ENCODE peak calls at places on chromosome 11, in five cellular contexts. N is uterus, Z is hepatocyte, G is heart left ventricle, H is neural progenitor cell. L is an unnamed sample. For H3K36me3, the result is how much of the 10 kb centered on the place peaks cover.

GRCh38 chr11:115132829-115133228 is 371.4 kb downstream of the CADM1 start:
- DNase-seq in H (no peak), Z (peak), N (no peak), G (no peak), L (no peak)

GRCh38 chr11:3146612-3147256 is 18.4 kb downstream of the OSBPL5 start:
- DNase-seq in G (no peak), H (no peak), N (no peak), Z (no peak), L (no peak)

GRCh38 chr11:121473064-121473777 is 20.5 kb upstream of the SORL1-AS1 start:
- DNase-seq in H (no peak), G (no peak), Z (no peak), N (no peak), L (no peak)

GRCh38 chr11:71489311-71490043 is 36.5 kb downstream of the NADSYN1 start:
- DNase-seq in Z (no peak), N (no peak), H (no peak), G (no peak), L (no peak)

GRCh38 chr11:85844439-85845051 is 10.6 kb upstream of the CCDC83 start:
- DNase-seq in H (no peak), N (no peak), Z (peak), G (no peak), L (no peak)

GRCh38 chr11:121672630-121673487 is 220.1 kb upstream of the SORL1-AS1 start:
- DNase-seq in H (no peak), N (no peak), Z (peak), G (peak), L (peak)

GRCh38 chr11:34234086-34234740 is 123.6 kb downstream of the ABTB2 start:
- DNase-seq in G (no peak), N (no peak), Z (peak), H (peak), L (no peak)

GRCh38 chr11:34342008-34342533 is 15.7 kb downstream of the ABTB2 start:
- DNase-seq in Z (peak), G (peak), H (peak), N (no peak), L (peak)

GRCh38 chr11:89736566-89736965 is 26.5 kb downstream of the TRIM77 start:
- DNase-seq in N (no peak), Z (no peak), H (no peak), G (no peak), L (no peak)

GRCh38 chr11:43810929-43811596 is 69.6 kb upstream of the ALKBH3 start:
- DNase-seq in G (no peak), H (no peak), N (no peak), Z (no peak), L (no peak)

GRCh38 chr11:120129570-120129969 is 8.3 kb downstream of the TRIM29 start:
- DNase-seq in N (no peak), G (no peak), Z (no peak), H (no peak), L (peak)

GRCh38 chr11:58059011-58059358 is 28.2 kb downstream of the OR6Q1 start:
- DNase-seq in H (peak), Z (peak), G (no peak), N (no peak), L (no peak)

GRCh38 chr11:19474954-19475811 is 234.4 kb upstream of the E2F8 start:
- DNase-seq in Z (no peak), G (no peak), H (peak), N (no peak), L (no peak)

GRCh38 chr11:55726715-55727324 is 46.4 kb upstream of the OR5D13 start:
- DNase-seq in N (no peak), H (no peak), G (no peak), Z (no peak), L (no peak)

GRCh38 chr11:91731051-91731450 is 493.6 kb upstream of the FAT3 start:
- DNase-seq in H (no peak), G (no peak), N (no peak), Z (no peak), L (no peak)

GRCh38 chr11:66626382-66626781 is 10.0 kb downstream of the RBM14 start:
- DNase-seq in Z (no peak), G (no peak), H (no peak), N (no peak), L (no peak)

GRCh38 chr11:102914238-102915043 is 39.7 kb upstream of the MMP12 start:
- DNase-seq in Z (peak), H (peak), G (no peak), N (no peak), L (no peak)

GRCh38 chr11:116888884-116889549 is 51.6 kb upstream of the APOA1 start:
- DNase-seq in H (no peak), G (no peak), N (no peak), Z (no peak), L (no peak)

GRCh38 chr11:44191322-44192014 is 96.0 kb downstream of the EXT2 start:
- DNase-seq in Z (no peak), G (no peak), N (no peak), H (peak), L (no peak)

GRCh38 chr11:103581680-103582265 is 454.7 kb upstream of the DDI1 start:
- DNase-seq in G (no peak), N (no peak), Z (peak), H (peak), L (no peak)

GRCh38 chr11:69609351-69609750 is 31.6 kb upstream of the CCND1 start:
- DNase-seq in H (no peak), N (no peak), G (no peak), Z (no peak), L (no peak)

GRCh38 chr11:33742249-33742851 is 6.1 kb upstream of the CD59 start:
- DNase-seq in Z (no peak), H (no peak), N (no peak), G (no peak), L (no peak)

GRCh38 chr11:100876826-100877545 is 189.9 kb downstream of the ARHGAP42 start:
- DNase-seq in Z (peak), H (no peak), G (peak), N (no peak), L (no peak)

GRCh38 chr11:45798793-45799441 is 6.0 kb upstream of the SLC35C1 start:
- DNase-seq in H (no peak), Z (peak), N (no peak), G (no peak), L (no peak)

GRCh38 chr11:70736937-70737640 is 338.8 kb downstream of the CTTN start:
- DNase-seq in G (no peak), H (no peak), Z (no peak), N (no peak), L (no peak)

GRCh38 chr11:65887723-65888162 is 528 bp downstream of the FIBP start:
- DNase-seq in G (no peak), N (no peak), Z (no peak), H (no peak), L (no peak)

GRCh38 chr11:118200901-118201680 is 23.7 kb downstream of the JAML start:
- DNase-seq in N (no peak), H (no peak), G (no peak), Z (no peak), L (no peak)

GRCh38 chr11:24234822-24235508 is 261.9 kb upstream of the LUZP2 start:
- DNase-seq in N (no peak), H (peak), Z (peak), G (no peak), L (no peak)

GRCh38 chr11:122168218-122168617 is 52.2 kb upstream of the BLID start:
- DNase-seq in H (no peak), Z (no peak), G (no peak), N (no peak), L (no peak)

GRCh38 chr11:2121227-2122130 is 17.7 kb downstream of the IGF2 start:
- DNase-seq in Z (no peak), G (no peak), H (no peak), N (no peak), L (no peak)

GRCh38 chr11:65695459-65696241 is 16.4 kb upstream of the KAT5 start:
- DNase-seq in N (no peak), G (peak), H (no peak), Z (peak), L (no peak)

DNA sequence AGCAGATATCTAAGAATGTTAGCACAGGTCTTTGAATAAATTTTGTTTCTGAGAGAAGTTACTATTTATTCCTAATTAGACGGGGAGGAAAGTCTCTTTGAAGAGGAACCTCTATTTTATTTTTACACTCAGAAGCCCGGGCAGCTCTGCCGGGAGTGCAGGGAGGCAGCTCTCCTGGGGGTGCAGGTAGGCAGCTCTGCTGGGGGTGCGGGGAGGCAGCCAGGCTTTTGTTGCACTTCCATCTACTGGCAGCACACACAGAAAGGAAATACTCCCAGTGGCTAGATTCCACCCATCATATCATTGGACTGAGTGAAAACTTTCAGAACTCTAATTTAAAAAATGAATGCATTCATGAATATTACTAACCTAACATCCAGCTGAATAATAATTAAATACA is 24.6 kb downstream of the OR10A6 start:
- DNase-seq in N (no peak), H (no peak), Z (no peak), G (no peak), L (no peak)
- H3K4me3 ChIP-seq in N (no peak), H (no peak), Z (no peak), G (no peak), L (no peak)

GRCh38 chr11:113387605-113388211 is at the start of gene ANKK1:
- DNase-seq in G (no peak), N (no peak), Z (peak), H (peak), L (no peak)

GRCh38 chr11:113382121-113382520 is 5.5 kb upstream of the ANKK1 start:
- DNase-seq in G (no peak), N (no peak), H (no peak), Z (no peak), L (no peak)

GRCh38 chr11:113386866-113387265 is 713 bp upstream of the ANKK1 start:
- DNase-seq in N (no peak), H (no peak), G (no peak), Z (no peak), L (no peak)

GRCh38 chr11:113385749-113386148 is 1.8 kb upstream of the ANKK1 start:
- DNase-seq in N (no peak), G (no peak), Z (no peak), H (no peak), L (no peak)

DNA sequence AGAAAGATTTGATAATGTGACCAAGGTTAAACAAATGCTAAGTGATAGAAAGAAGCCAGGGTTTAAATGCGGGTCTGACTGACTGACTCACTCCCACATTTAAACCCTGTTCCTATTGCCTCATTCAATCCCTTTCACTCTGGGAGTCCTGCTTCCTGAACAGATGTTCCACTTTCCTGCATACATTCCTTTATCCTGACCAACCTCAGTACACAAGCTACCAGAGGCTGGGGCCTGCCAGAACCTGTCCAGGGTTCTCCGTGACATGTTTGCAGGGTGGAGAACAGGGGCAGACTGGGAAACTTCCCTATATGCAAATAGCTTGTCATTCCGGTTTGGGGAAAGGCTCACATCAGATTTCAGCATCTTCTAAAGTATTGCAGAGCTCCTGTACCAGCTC is 3.0 kb upstream of the ANKK1 start:
- DNase-seq in G (no peak), Z (peak), H (no peak), N (no peak), L (no peak)
- H3K27ac ChIP-seq in G (no peak), Z (peak), H (no peak), N (no peak), L (no peak)

GRCh38 chr11:73406131-73406530 is 29.9 kb downstream of the RELT start:
- DNase-seq in N (no peak), H (no peak), Z (no peak), G (no peak), L (no peak)
- H3K36me3 ChIP-seq in N (under half), H (under half), Z (under half), G (under half), L (half or more)

GRCh38 chr11:27153136-27153535 is 112.5 kb downstream of the BBOX1 start:
- DNase-seq in G (no peak), N (no peak), H (no peak), Z (no peak), L (no peak)

GRCh38 chr11:27161071-27161470 is 120.5 kb downstream of the BBOX1 start:
- DNase-seq in Z (no peak), N (no peak), H (no peak), G (no peak), L (no peak)

GRCh38 chr11:27162237-27162636 is 121.6 kb downstream of the BBOX1 start:
- DNase-seq in G (no peak), N (no peak), H (no peak), Z (no peak), L (no peak)

DNA sequence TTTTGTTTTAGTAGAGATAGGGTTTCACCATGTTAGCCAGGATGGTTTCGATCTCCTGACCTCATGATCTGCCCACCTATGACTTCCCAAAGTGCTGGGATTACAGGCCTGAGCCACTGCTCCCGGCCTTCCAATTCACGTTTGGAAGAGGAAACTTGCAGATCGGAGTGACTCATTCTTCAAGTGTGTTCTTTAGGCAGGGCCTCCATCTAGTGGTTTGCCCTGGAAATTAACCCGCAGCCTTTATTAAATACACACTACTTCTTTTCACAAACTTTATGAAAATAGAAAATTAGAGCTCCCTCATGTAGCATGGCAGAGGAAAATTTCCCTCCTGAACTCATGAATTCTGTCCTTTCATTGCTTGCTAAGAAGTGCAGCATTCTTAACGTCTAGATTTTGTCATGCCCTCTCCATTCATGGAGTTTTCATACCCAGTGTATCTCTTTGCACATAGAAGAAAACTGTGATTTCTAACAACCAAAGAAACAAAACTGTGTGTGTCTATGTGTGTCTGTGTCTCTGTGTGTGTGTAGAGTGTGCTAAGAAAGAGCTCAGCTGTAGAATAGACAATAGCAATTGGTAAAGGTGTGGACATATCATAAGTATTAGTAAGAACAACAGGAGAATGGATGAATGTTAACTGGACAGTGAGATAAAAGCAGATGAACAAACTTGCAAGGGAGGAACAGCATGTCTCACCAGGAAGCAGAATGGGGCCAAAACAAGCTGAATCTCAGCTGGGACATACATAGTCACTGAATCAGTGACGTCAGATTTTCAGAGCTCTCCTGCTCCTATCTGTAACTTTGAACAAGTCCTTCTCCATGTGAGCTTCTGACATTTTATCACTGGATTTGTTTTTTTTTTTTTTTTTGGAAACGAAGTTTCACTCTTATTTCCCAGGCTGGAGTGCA is 118.4 kb downstream of the BBOX1 start:
- DNase-seq in N (peak), H (peak), G (peak), Z (peak), L (peak)
- H3K4me3 ChIP-seq in N (no peak), H (no peak), G (no peak), Z (no peak), L (no peak)

GRCh38 chr11:559712-560304 is 730 bp downstream of the LMNTD2 start:
- DNase-seq in H (no peak), Z (no peak), N (no peak), G (no peak), L (no peak)
- H3K27ac ChIP-seq in H (no peak), Z (peak), N (no peak), G (peak), L (no peak)

GRCh38 chr11:36452231-36452630 is 57.8 kb downstream of the TRAF6 start:
- DNase-seq in G (no peak), H (no peak), N (no peak), Z (no peak), L (no peak)
- H3K36me3 ChIP-seq in G (under half), H (under half), N (under half), Z (under half), L (under half)

GRCh38 chr11:96263361-96263763 is 79.6 kb downstream of the MAML2 start:
- DNase-seq in N (no peak), G (no peak), H (no peak), Z (no peak), L (no peak)
- H3K4me3 ChIP-seq in N (no peak), G (no peak), H (no peak), Z (no peak), L (no peak)

DNA sequence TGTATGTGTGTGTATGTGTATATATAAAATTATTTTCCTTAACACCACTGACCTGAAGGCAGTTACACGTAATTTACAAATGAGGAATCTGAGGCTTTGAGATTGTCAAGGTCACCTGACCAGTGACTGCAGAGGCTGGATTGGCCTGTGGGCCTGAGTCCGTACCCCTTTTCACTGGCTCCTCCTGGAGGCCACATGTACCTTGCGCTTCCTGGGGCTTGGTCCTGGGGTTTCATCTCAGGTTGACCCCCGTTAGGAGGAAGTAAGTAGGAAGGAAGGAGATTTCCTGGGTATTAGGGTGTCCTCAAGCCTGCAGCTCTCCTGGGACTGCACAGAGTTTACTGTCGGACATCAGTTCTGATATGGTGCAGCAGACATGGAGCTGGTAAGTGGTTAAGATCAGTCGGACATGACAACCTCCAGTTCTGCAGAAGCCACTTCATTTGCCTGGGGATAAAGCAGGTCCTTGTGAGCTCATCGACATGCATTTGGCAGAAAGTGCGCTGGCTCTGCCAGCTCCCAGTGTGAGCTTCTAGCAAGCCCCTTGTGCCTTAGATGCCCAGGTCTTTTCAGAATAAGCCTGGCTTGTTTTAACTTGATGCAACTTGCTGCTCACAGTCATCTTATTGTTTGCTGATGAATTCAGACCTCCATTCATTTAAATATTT is 36.6 kb downstream of the ST3GAL4 start:
- DNase-seq in Z (no peak), H (peak), N (no peak), G (peak), L (no peak)
- H3K27ac ChIP-seq in Z (no peak), H (no peak), N (no peak), G (peak), L (no peak)

L was measured in psoas muscle.